ENCODE peak calls at places on chromosomes 13 and 19, in ten cellular contexts. One of them, this sample, is unnamed.

GRCh38 chr13:89862011-89862690 is 1485.3 kb upstream of the MIR17HG start:
- DNase-seq in body of pancreas: no peak
- DNase-seq in breast epithelium: no peak
- DNase-seq in endothelial cell of umbilical vein: no peak
- DNase-seq in suprapubic skin: no peak
- DNase-seq in K562: no peak
- DNase-seq in stomach: no peak
- DNase-seq in ovary: no peak
- DNase-seq in HCT116: no peak
- DNase-seq in uterus: no peak
- DNase-seq in this sample: peak; percentile 23

GRCh38 chr13:111256458-111256857 is 64.0 kb upstream of the TEX29 start:
- DNase-seq in breast epithelium: no peak
- DNase-seq in uterus: no peak
- DNase-seq in stomach: no peak
- DNase-seq in K562: no peak
- DNase-seq in ovary: no peak
- DNase-seq in HCT116: no peak
- DNase-seq in suprapubic skin: no peak
- DNase-seq in endothelial cell of umbilical vein: no peak
- DNase-seq in body of pancreas: no peak
- DNase-seq in this sample: no peak

GRCh38 chr13:105116966-105117365 is 1418.5 kb downstream of the EFNB2 start:
- DNase-seq in K562: no peak
- DNase-seq in breast epithelium: no peak
- DNase-seq in endothelial cell of umbilical vein: peak; percentile 90
- DNase-seq in body of pancreas: no peak
- DNase-seq in stomach: no peak
- DNase-seq in suprapubic skin: no peak
- DNase-seq in uterus: no peak
- DNase-seq in ovary: no peak
- DNase-seq in HCT116: no peak
- DNase-seq in this sample: no peak

GRCh38 chr13:98390086-98390697 is 186.7 kb downstream of the STK24 start:
- DNase-seq in stomach: no peak
- DNase-seq in breast epithelium: no peak
- DNase-seq in K562: no peak
- DNase-seq in uterus: no peak
- DNase-seq in endothelial cell of umbilical vein: no peak
- DNase-seq in suprapubic skin: no peak
- DNase-seq in HCT116: no peak
- DNase-seq in ovary: no peak
- DNase-seq in body of pancreas: no peak
- DNase-seq in this sample: no peak

GRCh38 chr19:542173-542866 is 1.5 kb upstream of the GZMM start:
- DNase-seq in endothelial cell of umbilical vein: no peak
- DNase-seq in HCT116: no peak
- DNase-seq in ovary: no peak
- DNase-seq in body of pancreas: no peak
- DNase-seq in suprapubic skin: no peak
- DNase-seq in K562: no peak
- DNase-seq in breast epithelium: no peak
- DNase-seq in stomach: no peak
- DNase-seq in uterus: no peak
- DNase-seq in this sample: peak; percentile 75

GRCh38 chr19:43300876-43301765 is 31.8 kb upstream of the PSG9 start:
- DNase-seq in breast epithelium: no peak
- DNase-seq in HCT116: no peak
- DNase-seq in K562: no peak
- DNase-seq in endothelial cell of umbilical vein: no peak
- DNase-seq in suprapubic skin: no peak
- DNase-seq in body of pancreas: no peak
- DNase-seq in stomach: no peak
- DNase-seq in ovary: no peak
- DNase-seq in uterus: no peak
- DNase-seq in this sample: no peak

GRCh38 chr13:31588331-31588730 is 151.0 kb upstream of the RXFP2 start:
- DNase-seq in suprapubic skin: no peak
- DNase-seq in stomach: no peak
- DNase-seq in endothelial cell of umbilical vein: no peak
- DNase-seq in breast epithelium: no peak
- DNase-seq in uterus: no peak
- DNase-seq in ovary: no peak
- DNase-seq in K562: no peak
- DNase-seq in body of pancreas: no peak
- DNase-seq in HCT116: no peak
- DNase-seq in this sample: no peak

GRCh38 chr13:80342541-80343371 is 1.8 kb upstream of the SPRY2 start:
- DNase-seq in body of pancreas: peak; percentile 84
- DNase-seq in breast epithelium: peak; percentile 82
- DNase-seq in endothelial cell of umbilical vein: peak; percentile 83
- DNase-seq in stomach: peak; percentile 89
- DNase-seq in uterus: peak; percentile 85
- DNase-seq in suprapubic skin: peak; percentile 88
- DNase-seq in ovary: peak; percentile 74
- DNase-seq in K562: peak; percentile 63
- DNase-seq in HCT116: no peak
- DNase-seq in this sample: peak; percentile 90

GRCh38 chr19:13764821-13765394 is 586 bp downstream of the MRI1 start:
- DNase-seq in ovary: no peak
- DNase-seq in HCT116: no peak
- DNase-seq in stomach: peak; percentile 43
- DNase-seq in K562: peak; percentile 46
- DNase-seq in uterus: no peak
- DNase-seq in endothelial cell of umbilical vein: no peak
- DNase-seq in suprapubic skin: no peak
- DNase-seq in body of pancreas: peak; percentile 35
- DNase-seq in breast epithelium: no peak
- DNase-seq in this sample: peak; percentile 31

GRCh38 chr19:677201-677600 is 1.0 kb downstream of the FSTL3 start:
- DNase-seq in uterus: peak; percentile 80
- DNase-seq in breast epithelium: peak; percentile 77
- DNase-seq in stomach: peak; percentile 43
- DNase-seq in endothelial cell of umbilical vein: peak; percentile 51
- DNase-seq in suprapubic skin: peak; percentile 89
- DNase-seq in body of pancreas: peak; percentile 82
- DNase-seq in K562: no peak
- DNase-seq in HCT116: no peak
- DNase-seq in ovary: peak; percentile 84
- DNase-seq in this sample: peak; percentile 92

GRCh38 chr19:46635920-46636761 is at the start of gene GNG8:
- DNase-seq in body of pancreas: no peak
- DNase-seq in uterus: no peak
- DNase-seq in suprapubic skin: no peak
- DNase-seq in K562: peak; percentile 80
- DNase-seq in stomach: no peak
- DNase-seq in ovary: no peak
- DNase-seq in HCT116: no peak
- DNase-seq in endothelial cell of umbilical vein: no peak
- DNase-seq in breast epithelium: no peak
- DNase-seq in this sample: peak; percentile 83
- TF ChIP-seq POLR2A in body of pancreas: no peak
- TF ChIP-seq POLR2A in uterus: no peak
- TF ChIP-seq POLR2A in suprapubic skin: no peak
- TF ChIP-seq POLR2A in K562: no peak
- TF ChIP-seq POLR2A in stomach: no peak
- TF ChIP-seq POLR2A in ovary: no peak
- TF ChIP-seq POLR2A in HCT116: no peak
- TF ChIP-seq POLR2A in endothelial cell of umbilical vein: no peak
- TF ChIP-seq POLR2A in breast epithelium: no peak
- TF ChIP-seq POLR2A in this sample: no peak

GRCh38 chr13:113610266-113610665 is 25.7 kb downstream of the TFDP1 start:
- DNase-seq in body of pancreas: no peak
- DNase-seq in ovary: no peak
- DNase-seq in K562: no peak
- DNase-seq in endothelial cell of umbilical vein: no peak
- DNase-seq in HCT116: no peak
- DNase-seq in breast epithelium: no peak
- DNase-seq in uterus: no peak
- DNase-seq in suprapubic skin: no peak
- DNase-seq in stomach: no peak
- DNase-seq in this sample: no peak
- H3K4me1 ChIP-seq in body of pancreas: no peaks in the 10 kb centered on the region
- H3K4me1 ChIP-seq in ovary: no peaks in the 10 kb centered on the region
- H3K4me1 ChIP-seq in K562: peaks cover 7% of the 10 kb centered on the region
- H3K4me1 ChIP-seq in endothelial cell of umbilical vein: no peaks in the 10 kb centered on the region
- H3K4me1 ChIP-seq in HCT116: no peaks in the 10 kb centered on the region
- H3K4me1 ChIP-seq in breast epithelium: no peaks in the 10 kb centered on the region
- H3K4me1 ChIP-seq in uterus: no peaks in the 10 kb centered on the region
- H3K4me1 ChIP-seq in suprapubic skin: no peaks in the 10 kb centered on the region
- H3K4me1 ChIP-seq in stomach: no peaks in the 10 kb centered on the region
- H3K4me1 ChIP-seq in this sample: peaks cover 3% of the 10 kb centered on the region

DNA sequence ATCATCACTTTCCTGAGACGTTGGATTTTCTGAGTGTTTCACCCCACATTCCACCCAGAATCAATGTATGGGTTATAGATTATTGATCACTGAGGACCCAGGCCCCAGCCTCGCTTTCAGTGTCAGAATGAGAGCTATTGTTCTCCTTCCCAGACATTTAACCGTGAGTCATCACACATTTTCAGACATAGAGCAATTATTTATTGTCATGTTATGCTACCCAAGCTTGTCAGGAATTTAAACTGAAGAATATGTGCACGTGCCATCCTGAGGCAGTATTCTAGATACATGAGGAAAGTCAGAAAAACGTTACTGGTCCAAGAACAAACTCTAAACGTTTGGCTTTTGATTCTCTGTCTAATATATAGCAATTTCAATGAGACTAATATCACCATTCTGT is 276.6 kb upstream of the ZNF507 start:
- DNase-seq in breast epithelium: no peak
- DNase-seq in HCT116: no peak
- DNase-seq in suprapubic skin: no peak
- DNase-seq in ovary: no peak
- DNase-seq in K562: no peak
- DNase-seq in body of pancreas: no peak
- DNase-seq in stomach: no peak
- DNase-seq in uterus: no peak
- DNase-seq in endothelial cell of umbilical vein: no peak
- DNase-seq in this sample: no peak
- H3K27me3 ChIP-seq in breast epithelium: no peaks in the 10 kb centered on the region
- H3K27me3 ChIP-seq in HCT116: no peaks in the 10 kb centered on the region
- H3K27me3 ChIP-seq in suprapubic skin: peaks cover 5% of the 10 kb centered on the region
- H3K27me3 ChIP-seq in ovary: no peaks in the 10 kb centered on the region
- H3K27me3 ChIP-seq in K562: no peaks in the 10 kb centered on the region
- H3K27me3 ChIP-seq in body of pancreas: no peaks in the 10 kb centered on the region
- H3K27me3 ChIP-seq in stomach: no peaks in the 10 kb centered on the region
- H3K27me3 ChIP-seq in uterus: no peaks in the 10 kb centered on the region
- H3K27me3 ChIP-seq in endothelial cell of umbilical vein: no peaks in the 10 kb centered on the region
- H3K27me3 ChIP-seq in this sample: no peaks in the 10 kb centered on the region

DNA sequence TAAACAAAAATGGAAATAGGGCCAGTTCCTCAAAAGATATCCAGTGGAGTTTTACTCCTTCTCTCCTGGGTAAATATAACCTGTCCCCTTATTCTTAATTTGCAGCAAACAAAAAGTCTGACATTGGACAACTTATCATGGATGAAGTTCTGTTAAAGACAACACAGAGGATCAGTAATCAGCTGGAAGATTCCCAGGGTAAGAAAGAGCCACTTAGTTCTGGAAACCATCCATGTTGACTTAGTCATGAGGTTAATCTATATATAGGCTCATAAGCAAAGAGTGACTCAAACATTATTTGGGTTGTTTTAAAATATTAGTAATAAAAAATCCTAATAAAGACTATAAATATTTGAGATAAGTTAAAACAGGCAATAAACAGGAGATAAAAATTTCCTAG is 40.5 kb upstream of the EBPL start:
- DNase-seq in ovary: no peak
- DNase-seq in stomach: no peak
- DNase-seq in body of pancreas: no peak
- DNase-seq in HCT116: no peak
- DNase-seq in K562: no peak
- DNase-seq in suprapubic skin: no peak
- DNase-seq in uterus: no peak
- DNase-seq in endothelial cell of umbilical vein: peak; percentile 26
- DNase-seq in breast epithelium: no peak
- DNase-seq in this sample: no peak
- TF ChIP-seq POLR2A in ovary: no peak
- TF ChIP-seq POLR2A in stomach: no peak
- TF ChIP-seq POLR2A in body of pancreas: no peak
- TF ChIP-seq POLR2A in HCT116: no peak
- TF ChIP-seq POLR2A in K562: no peak
- TF ChIP-seq POLR2A in suprapubic skin: no peak
- TF ChIP-seq POLR2A in uterus: no peak
- TF ChIP-seq POLR2A in endothelial cell of umbilical vein: no peak
- TF ChIP-seq POLR2A in breast epithelium: no peak
- TF ChIP-seq POLR2A in this sample: no peak

GRCh38 chr13:33109319-33109718 is 93.1 kb downstream of the KL start:
- DNase-seq in uterus: no peak
- DNase-seq in endothelial cell of umbilical vein: no peak
- DNase-seq in HCT116: no peak
- DNase-seq in body of pancreas: no peak
- DNase-seq in K562: no peak
- DNase-seq in breast epithelium: no peak
- DNase-seq in stomach: no peak
- DNase-seq in ovary: no peak
- DNase-seq in suprapubic skin: no peak
- DNase-seq in this sample: no peak
- H3K4me1 ChIP-seq in uterus: peaks cover 5% of the 10 kb centered on the region
- H3K4me1 ChIP-seq in endothelial cell of umbilical vein: peaks cover 21% of the 10 kb centered on the region
- H3K4me1 ChIP-seq in HCT116: no peaks in the 10 kb centered on the region
- H3K4me1 ChIP-seq in body of pancreas: no peaks in the 10 kb centered on the region
- H3K4me1 ChIP-seq in K562: no peaks in the 10 kb centered on the region
- H3K4me1 ChIP-seq in breast epithelium: peaks cover 8% of the 10 kb centered on the region
- H3K4me1 ChIP-seq in stomach: peaks cover 19% of the 10 kb centered on the region
- H3K4me1 ChIP-seq in ovary: peaks cover 14% of the 10 kb centered on the region
- H3K4me1 ChIP-seq in suprapubic skin: peaks cover 49% of the 10 kb centered on the region
- H3K4me1 ChIP-seq in this sample: peaks cover 36% of the 10 kb centered on the region

GRCh38 chr19:31314849-31315620 is 34.2 kb downstream of the TSHZ3 start:
- DNase-seq in HCT116: no peak
- DNase-seq in stomach: no peak
- DNase-seq in endothelial cell of umbilical vein: no peak
- DNase-seq in ovary: no peak
- DNase-seq in uterus: no peak
- DNase-seq in body of pancreas: no peak
- DNase-seq in suprapubic skin: no peak
- DNase-seq in K562: no peak
- DNase-seq in breast epithelium: no peak
- DNase-seq in this sample: peak; percentile 44
- H3K27me3 ChIP-seq in HCT116: no peaks in the 10 kb centered on the region
- H3K27me3 ChIP-seq in stomach: no peaks in the 10 kb centered on the region
- H3K27me3 ChIP-seq in endothelial cell of umbilical vein: no peaks in the 10 kb centered on the region
- H3K27me3 ChIP-seq in ovary: no peaks in the 10 kb centered on the region
- H3K27me3 ChIP-seq in uterus: no peaks in the 10 kb centered on the region
- H3K27me3 ChIP-seq in body of pancreas: no peaks in the 10 kb centered on the region
- H3K27me3 ChIP-seq in suprapubic skin: no peaks in the 10 kb centered on the region
- H3K27me3 ChIP-seq in K562: peaks cover 4% of the 10 kb centered on the region
- H3K27me3 ChIP-seq in breast epithelium: no peaks in the 10 kb centered on the region
- H3K27me3 ChIP-seq in this sample: no peaks in the 10 kb centered on the region

This sample was measured in upper lobe of left lung.